ENCODE peak calls at places on chromosomes 16 and 17, in four cellular contexts. One of them, this sample, is unnamed.
A peak's percentile ranks its signal among the peaks of the same experiment; 100 is the strongest.

GRCh38 chr16:70438983-70439862 is at the start of gene ST3GAL2:
- DNase-seq in cardiac fibroblast: peak; percentile 92
- DNase-seq in psoas muscle: peak; percentile 95
- DNase-seq in K562: peak; percentile 98
- DNase-seq in this sample: peak; percentile 96

GRCh38 chr16:24367186-24367585 is 111.1 kb downstream of the CACNG3 start:
- DNase-seq in cardiac fibroblast: no peak
- DNase-seq in psoas muscle: no peak
- DNase-seq in K562: no peak
- DNase-seq in this sample: no peak

GRCh38 chr16:76237471-76237870 is 39.7 kb upstream of the CNTNAP4 start:
- DNase-seq in cardiac fibroblast: no peak
- DNase-seq in psoas muscle: no peak
- DNase-seq in K562: no peak
- DNase-seq in this sample: no peak

GRCh38 chr16:30348929-30349328 is 6.2 kb downstream of the CD2BP2 start:
- DNase-seq in cardiac fibroblast: no peak
- DNase-seq in psoas muscle: no peak
- DNase-seq in K562: no peak
- DNase-seq in this sample: no peak

GRCh38 chr16:49183911-49184310 is 97.7 kb downstream of the CBLN1 start:
- DNase-seq in cardiac fibroblast: no peak
- DNase-seq in psoas muscle: no peak
- DNase-seq in K562: peak; percentile 35
- DNase-seq in this sample: no peak

GRCh38 chr17:36532435-36532975 is 2.2 kb downstream of the MYO19 start:
- DNase-seq in cardiac fibroblast: no peak
- DNase-seq in psoas muscle: no peak
- DNase-seq in K562: no peak
- DNase-seq in this sample: no peak

GRCh38 chr16:12323007-12323699 is 346.6 kb downstream of the SNX29 start:
- DNase-seq in cardiac fibroblast: no peak
- DNase-seq in psoas muscle: no peak
- DNase-seq in K562: no peak
- DNase-seq in this sample: no peak

GRCh38 chr16:71645450-71645849 is 19.5 kb downstream of the MARVELD3 start:
- DNase-seq in cardiac fibroblast: peak; percentile 46
- DNase-seq in psoas muscle: no peak
- DNase-seq in K562: peak; percentile 60
- DNase-seq in this sample: no peak

GRCh38 chr17:50079334-50080095 is 15.6 kb upstream of the PDK2 start:
- DNase-seq in cardiac fibroblast: peak; percentile 52
- DNase-seq in psoas muscle: no peak
- DNase-seq in K562: peak; percentile 76
- DNase-seq in this sample: no peak

GRCh38 chr16:69563605-69564580 is 1.9 kb upstream of the NFAT5 start:
- DNase-seq in cardiac fibroblast: peak; percentile 55
- DNase-seq in psoas muscle: no peak
- DNase-seq in K562: peak; percentile 20
- DNase-seq in this sample: no peak

GRCh38 chr16:1923299-1924034 is 5.3 kb upstream of the HS3ST6 start:
- DNase-seq in cardiac fibroblast: peak; percentile 14
- DNase-seq in psoas muscle: no peak
- DNase-seq in K562: no peak
- DNase-seq in this sample: no peak

GRCh38 chr16:55184052-55184451 is 140.0 kb upstream of the IRX6 start:
- DNase-seq in cardiac fibroblast: no peak
- DNase-seq in psoas muscle: no peak
- DNase-seq in K562: no peak
- DNase-seq in this sample: no peak

GRCh38 chr17:78241277-78242023 is 10.0 kb downstream of the TMEM235 start:
- DNase-seq in cardiac fibroblast: peak; percentile 64
- DNase-seq in psoas muscle: no peak
- DNase-seq in K562: peak; percentile 94
- DNase-seq in this sample: no peak

DNA sequence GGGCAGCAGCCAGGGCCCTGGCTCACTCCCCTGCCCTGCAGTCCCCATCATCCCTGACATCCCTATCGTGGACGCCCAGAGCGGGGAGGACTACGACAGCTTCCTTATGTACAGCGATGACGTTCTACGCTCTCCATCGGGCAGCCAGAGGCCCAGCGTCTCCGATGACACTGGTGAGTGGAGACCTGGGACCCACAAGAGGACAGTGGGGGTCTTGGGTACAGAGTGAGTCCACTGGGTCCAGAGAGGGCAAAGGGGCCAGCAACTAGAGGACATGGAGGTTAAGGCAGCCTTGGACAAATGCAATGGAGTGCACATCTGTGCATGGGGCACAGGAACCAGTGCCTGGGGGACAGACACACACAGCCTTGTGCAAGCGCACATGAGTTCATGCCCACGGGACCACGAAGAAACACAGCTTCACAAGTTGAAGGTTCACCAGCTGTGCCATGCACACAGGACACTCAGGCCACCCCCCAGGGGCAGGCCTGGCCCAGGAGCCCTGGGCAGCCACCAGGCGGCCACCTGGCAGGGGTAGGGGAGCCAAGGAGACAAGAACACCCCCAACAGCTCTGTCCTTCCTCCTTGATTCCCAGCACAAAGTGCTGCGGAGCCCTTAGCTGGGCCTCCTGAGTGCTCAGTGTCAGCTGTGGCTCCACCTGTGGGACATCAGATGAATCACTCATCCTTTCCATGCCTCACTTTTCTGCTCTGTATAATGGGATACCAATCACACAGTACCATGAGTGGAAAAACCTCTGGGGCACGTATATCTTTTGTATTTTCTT is 12.4 kb downstream of the GALK1 start:
- DNase-seq in cardiac fibroblast: no peak
- DNase-seq in psoas muscle: no peak
- DNase-seq in K562: no peak
- DNase-seq in this sample: no peak
- TF ChIP-seq CTCF in cardiac fibroblast: no peak
- TF ChIP-seq CTCF in psoas muscle: no peak
- TF ChIP-seq CTCF in K562: no peak
- TF ChIP-seq CTCF in this sample: no peak

GRCh38 chr17:16937431-16937830 is 34.5 kb downstream of the TNFRSF13B start:
- DNase-seq in cardiac fibroblast: no peak
- DNase-seq in psoas muscle: no peak
- DNase-seq in K562: no peak
- DNase-seq in this sample: peak; percentile 3
- TF ChIP-seq CTCF in cardiac fibroblast: no peak
- TF ChIP-seq CTCF in psoas muscle: no peak
- TF ChIP-seq CTCF in K562: no peak
- TF ChIP-seq CTCF in this sample: no peak

DNA sequence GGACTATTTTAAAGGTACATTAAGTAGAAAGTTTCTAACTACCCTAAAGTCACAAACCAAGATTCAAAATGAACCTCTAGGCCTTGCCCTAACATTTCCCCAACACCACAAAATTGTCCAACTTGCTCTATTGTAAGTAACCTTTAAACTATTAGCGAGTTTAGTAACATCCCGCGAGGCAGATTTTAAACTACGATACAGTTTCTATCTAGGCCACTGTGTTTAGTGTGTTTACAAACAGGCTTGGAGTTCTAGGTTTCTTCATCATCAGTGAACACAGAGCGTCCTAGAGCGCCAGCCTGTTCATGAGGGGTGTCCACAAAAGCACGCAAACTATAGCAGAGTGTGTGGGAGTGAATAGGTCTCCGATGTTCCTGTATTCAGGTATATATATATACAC is 51.8 kb downstream of the EMP2 start:
- DNase-seq in cardiac fibroblast: no peak
- DNase-seq in psoas muscle: no peak
- DNase-seq in K562: no peak
- DNase-seq in this sample: no peak
- TF ChIP-seq CTCF in cardiac fibroblast: no peak
- TF ChIP-seq CTCF in psoas muscle: no peak
- TF ChIP-seq CTCF in K562: no peak
- TF ChIP-seq CTCF in this sample: no peak

DNA sequence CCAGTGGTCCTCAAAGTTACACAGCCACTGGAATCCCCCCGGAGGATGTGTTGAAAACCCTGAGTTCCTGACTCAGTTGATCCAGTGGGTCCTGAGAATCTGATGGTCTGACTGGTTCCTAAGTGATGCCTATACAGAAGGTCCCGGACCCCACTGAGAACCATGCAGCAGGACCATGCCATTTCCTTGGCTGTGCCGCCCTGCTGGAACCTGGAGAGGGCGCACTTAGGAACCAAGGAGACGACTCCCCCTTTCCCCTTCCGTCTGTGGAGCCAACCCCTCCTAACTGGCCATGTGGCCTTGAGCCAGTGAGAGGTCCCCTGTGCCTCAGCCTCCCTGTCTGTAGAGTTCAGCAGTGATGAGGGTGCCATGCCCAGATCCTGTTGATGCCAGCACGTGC is 22.0 kb downstream of the C16orf74 start:
- DNase-seq in cardiac fibroblast: no peak
- DNase-seq in psoas muscle: no peak
- DNase-seq in K562: no peak
- DNase-seq in this sample: no peak
- TF ChIP-seq CTCF in cardiac fibroblast: peak; percentile 30
- TF ChIP-seq CTCF in psoas muscle: no peak
- TF ChIP-seq CTCF in K562: peak; percentile 60
- TF ChIP-seq CTCF in this sample: no peak

GRCh38 chr16:58843675-58844074 is 109.6 kb upstream of the GOT2 start:
- DNase-seq in cardiac fibroblast: peak; percentile 33
- DNase-seq in psoas muscle: no peak
- DNase-seq in K562: peak; percentile 33
- DNase-seq in this sample: no peak
- TF ChIP-seq CTCF in cardiac fibroblast: no peak
- TF ChIP-seq CTCF in psoas muscle: no peak
- TF ChIP-seq CTCF in K562: peak; percentile 38
- TF ChIP-seq CTCF in this sample: peak; percentile 18

GRCh38 chr17:60163108-60163784 is 13.5 kb downstream of the CA4 start:
- DNase-seq in cardiac fibroblast: no peak
- DNase-seq in psoas muscle: no peak
- DNase-seq in K562: no peak
- DNase-seq in this sample: peak; percentile 40
- TF ChIP-seq CTCF in cardiac fibroblast: no peak
- TF ChIP-seq CTCF in psoas muscle: no peak
- TF ChIP-seq CTCF in K562: peak; percentile 24
- TF ChIP-seq CTCF in this sample: no peak

DNA sequence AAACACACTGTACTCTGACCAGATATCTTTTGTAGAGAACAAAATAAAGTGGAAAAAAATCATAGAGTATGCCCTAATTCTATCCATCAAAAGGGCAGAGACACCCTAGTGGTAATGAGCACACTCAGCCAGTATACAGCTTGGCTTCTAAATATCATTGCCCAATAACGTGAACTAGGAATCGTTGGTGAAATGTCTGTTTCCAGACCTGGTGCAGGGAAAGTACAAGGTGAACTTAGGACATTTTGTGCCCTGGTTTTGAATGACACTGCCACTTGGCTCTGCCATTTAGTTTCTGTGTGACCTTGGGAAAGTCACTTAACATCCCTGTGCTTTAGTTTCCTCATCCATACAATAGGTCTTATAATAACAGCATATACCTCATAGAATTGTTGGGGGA is 13.7 kb downstream of the AMFR start:
- DNase-seq in cardiac fibroblast: no peak
- DNase-seq in psoas muscle: no peak
- DNase-seq in K562: no peak
- DNase-seq in this sample: no peak
- TF ChIP-seq CTCF in cardiac fibroblast: no peak
- TF ChIP-seq CTCF in psoas muscle: no peak
- TF ChIP-seq CTCF in K562: no peak
- TF ChIP-seq CTCF in this sample: no peak

GRCh38 chr16:88749358-88749757 is 35.7 kb downstream of the PIEZO1 start:
- DNase-seq in cardiac fibroblast: no peak
- DNase-seq in psoas muscle: no peak
- DNase-seq in K562: no peak
- DNase-seq in this sample: no peak
- TF ChIP-seq CTCF in cardiac fibroblast: no peak
- TF ChIP-seq CTCF in psoas muscle: no peak
- TF ChIP-seq CTCF in K562: no peak
- TF ChIP-seq CTCF in this sample: no peak